ENCODE peak calls at places on chromosomes 4 and X, in seven cellular contexts. P is brain microvascular endothelial cell; T is ecto neural progenitor cell; V is T-helper 1 cell; N is MCF 10A; L is stimulated activated CD4-positive, alpha-beta T cell treated with anti-CD3 and anti-CD28 coated beads, Interleukin-1b, Interleukin-23, amount 100 ng/mL, for 1 hour; A is islet precursor cell. D is an unnamed sample.

GRCh38 chr4:186019264-186019663 is 49.7 kb upstream of the TLR3 start:
- DNase-seq in P (no peak), T (no peak), V (no peak), N (no peak), L (no peak), A (no peak), D (no peak)

GRCh38 chrX:10579753-10580060 is 40.7 kb downstream of the MID1 start:
- DNase-seq in P (peak), T (no peak), V (no peak), N (no peak), L (no peak), A (no peak), D (no peak)

GRCh38 chrX:155086202-155086840 is 15.0 kb downstream of the BRCC3 start:
- DNase-seq in P (no peak), T (peak), V (peak), N (peak), L (no peak), A (peak), D (no peak)

GRCh38 chrX:9708923-9709553 is 56.6 kb downstream of the GPR143 start:
- DNase-seq in P (peak), T (peak), V (peak), N (peak), L (peak), A (peak), D (peak)

GRCh38 chr4:146371812-146372211 is 149.9 kb downstream of the SLC10A7 start:
- DNase-seq in P (no peak), T (no peak), V (no peak), N (no peak), L (no peak), A (no peak), D (no peak)

GRCh38 chrX:966396-967070 is 245.9 kb downstream of the CRLF2 start:
- DNase-seq in P (no peak), T (no peak), V (no peak), N (no peak), L (no peak), A (no peak), D (no peak)

GRCh38 chr4:48085821-48086602 is 48.0 kb downstream of the TXK start:
- DNase-seq in P (no peak), T (no peak), V (no peak), N (peak), L (no peak), A (no peak), D (no peak)

GRCh38 chrX:49921109-49921508 is 1.3 kb upstream of the CLCN5 start:
- DNase-seq in P (no peak), T (no peak), V (no peak), N (no peak), L (no peak), A (no peak), D (no peak)

GRCh38 chr4:149885896-149886295 is 70.3 kb upstream of the IQCM start:
- DNase-seq in P (peak), T (no peak), V (no peak), N (no peak), L (no peak), A (no peak), D (peak)

GRCh38 chr4:180596888-180597483 is 1646.2 kb upstream of the TENM3 start:
- DNase-seq in P (no peak), T (no peak), V (no peak), N (no peak), L (no peak), A (no peak), D (no peak)

GRCh38 chrX:73262991-73263390 is 48.3 kb upstream of the NAP1L2 start:
- DNase-seq in P (no peak), T (no peak), V (no peak), N (peak), L (no peak), A (no peak), D (no peak)

GRCh38 chr4:99653921-99654890 is 3.4 kb downstream of the C4orf54 start:
- DNase-seq in P (no peak), T (no peak), V (no peak), N (no peak), L (no peak), A (no peak), D (no peak)

GRCh38 chr4:113823291-113823659 is 61.7 kb upstream of the CAMK2D start:
- DNase-seq in P (no peak), T (no peak), V (no peak), N (no peak), L (no peak), A (no peak), D (no peak)

GRCh38 chr4:173573286-173573685 is 43.3 kb upstream of the HAND2 start:
- DNase-seq in P (no peak), T (no peak), V (no peak), N (no peak), L (no peak), A (no peak), D (no peak)

GRCh38 chrX:45266456-45266855 is 65.8 kb upstream of the DIPK2B start:
- DNase-seq in P (no peak), T (no peak), V (no peak), N (no peak), L (no peak), A (peak), D (no peak)

GRCh38 chrX:30643313-30643821 is 9.9 kb upstream of the GK start:
- DNase-seq in P (no peak), T (no peak), V (no peak), N (peak), L (no peak), A (no peak), D (no peak)

GRCh38 chr4:19030536-19030935 is 1009.0 kb upstream of the LCORL start:
- DNase-seq in P (no peak), T (no peak), V (no peak), N (no peak), L (no peak), A (no peak), D (no peak)

GRCh38 chr4:169841776-169842175 is 84.0 kb upstream of the HPF1 start:
- DNase-seq in P (no peak), T (no peak), V (no peak), N (peak), L (no peak), A (no peak), D (no peak)

GRCh38 chr4:101229116-101229515 is 118.2 kb downstream of the PPP3CA start:
- DNase-seq in P (peak), T (no peak), V (no peak), N (no peak), L (no peak), A (no peak), D (no peak)

GRCh38 chrX:52574416-52575275 is 57.8 kb upstream of the XAGE1B start:
- DNase-seq in P (peak), T (no peak), V (no peak), N (peak), L (no peak), A (peak), D (peak)

GRCh38 chr4:68297137-68297536 is 51.6 kb upstream of the TMPRSS11B start:
- DNase-seq in P (no peak), T (no peak), V (no peak), N (no peak), L (no peak), A (no peak), D (no peak)

GRCh38 chrX:12946838-12947544 is 27.9 kb upstream of the TMSB4X start:
- DNase-seq in P (peak), T (peak), V (peak), N (peak), L (peak), A (peak), D (peak)

GRCh38 chr4:75107703-75108612 is 175.0 kb downstream of the PARM1 start:
- DNase-seq in P (peak), T (no peak), V (no peak), N (peak), L (no peak), A (no peak), D (no peak)